ENCODE peak calls at places on chromosome 7, in eight cellular contexts. One of them, this sample, is unnamed.

GRCh38 chr7:6251653-6252052 is 20.8 kb downstream of the CYTH3 start:
- DNase-seq in pancreas: no peak
- DNase-seq in BJ: peak; percentile 81
- DNase-seq in SJSA1: no peak
- DNase-seq in fibroblast of pulmonary artery: no peak
- DNase-seq in mucosa of descending colon: no peak
- DNase-seq in bronchial epithelial cell: no peak
- DNase-seq in CD8-positive, alpha-beta T cell: no peak
- DNase-seq in this sample: no peak

GRCh38 chr7:50303894-50304157 is 690 bp upstream of the IKZF1 start:
- DNase-seq in pancreas: no peak
- DNase-seq in BJ: no peak
- DNase-seq in SJSA1: no peak
- DNase-seq in fibroblast of pulmonary artery: no peak
- DNase-seq in mucosa of descending colon: no peak
- DNase-seq in bronchial epithelial cell: no peak
- DNase-seq in CD8-positive, alpha-beta T cell: no peak
- DNase-seq in this sample: no peak

GRCh38 chr7:121275204-121275603 is 53.6 kb upstream of the WNT16 start:
- DNase-seq in pancreas: no peak
- DNase-seq in BJ: no peak
- DNase-seq in SJSA1: no peak
- DNase-seq in fibroblast of pulmonary artery: no peak
- DNase-seq in mucosa of descending colon: no peak
- DNase-seq in bronchial epithelial cell: no peak
- DNase-seq in CD8-positive, alpha-beta T cell: no peak
- DNase-seq in this sample: no peak

GRCh38 chr7:2047272-2047581 is 185.5 kb downstream of the MAD1L1 start:
- DNase-seq in pancreas: no peak
- DNase-seq in BJ: no peak
- DNase-seq in SJSA1: no peak
- DNase-seq in fibroblast of pulmonary artery: no peak
- DNase-seq in mucosa of descending colon: no peak
- DNase-seq in bronchial epithelial cell: no peak
- DNase-seq in CD8-positive, alpha-beta T cell: no peak
- DNase-seq in this sample: no peak

GRCh38 chr7:100629117-100629711 is 12.1 kb downstream of the TFR2 start:
- DNase-seq in pancreas: no peak
- DNase-seq in BJ: no peak
- DNase-seq in SJSA1: no peak
- DNase-seq in fibroblast of pulmonary artery: peak; percentile 32
- DNase-seq in mucosa of descending colon: no peak
- DNase-seq in bronchial epithelial cell: peak; percentile 18
- DNase-seq in CD8-positive, alpha-beta T cell: peak; percentile 11
- DNase-seq in this sample: peak; percentile 85

GRCh38 chr7:70338061-70338460 is 739.8 kb downstream of the AUTS2 start:
- DNase-seq in pancreas: no peak
- DNase-seq in BJ: no peak
- DNase-seq in SJSA1: no peak
- DNase-seq in fibroblast of pulmonary artery: no peak
- DNase-seq in mucosa of descending colon: no peak
- DNase-seq in bronchial epithelial cell: no peak
- DNase-seq in CD8-positive, alpha-beta T cell: no peak
- DNase-seq in this sample: no peak

GRCh38 chr7:3272691-3273141 is 28.3 kb upstream of the SDK1 start:
- DNase-seq in pancreas: peak; percentile 17
- DNase-seq in BJ: no peak
- DNase-seq in SJSA1: no peak
- DNase-seq in fibroblast of pulmonary artery: peak; percentile 83
- DNase-seq in mucosa of descending colon: no peak
- DNase-seq in bronchial epithelial cell: peak; percentile 86
- DNase-seq in CD8-positive, alpha-beta T cell: no peak
- DNase-seq in this sample: peak; percentile 16

GRCh38 chr7:43318188-43318587 is 205.7 kb downstream of the HECW1 start:
- DNase-seq in pancreas: no peak
- DNase-seq in BJ: no peak
- DNase-seq in SJSA1: no peak
- DNase-seq in fibroblast of pulmonary artery: peak; percentile 7
- DNase-seq in mucosa of descending colon: no peak
- DNase-seq in bronchial epithelial cell: no peak
- DNase-seq in CD8-positive, alpha-beta T cell: no peak
- DNase-seq in this sample: no peak

GRCh38 chr7:150003304-150003810 is 129.6 kb downstream of the ATP6V0E2 start:
- DNase-seq in pancreas: no peak
- DNase-seq in BJ: no peak
- DNase-seq in SJSA1: no peak
- DNase-seq in fibroblast of pulmonary artery: no peak
- DNase-seq in mucosa of descending colon: no peak
- DNase-seq in bronchial epithelial cell: no peak
- DNase-seq in CD8-positive, alpha-beta T cell: no peak
- DNase-seq in this sample: no peak

GRCh38 chr7:133070562-133070961 is 11.3 kb downstream of the CHCHD3 start:
- DNase-seq in pancreas: no peak
- DNase-seq in BJ: no peak
- DNase-seq in SJSA1: no peak
- DNase-seq in fibroblast of pulmonary artery: peak; percentile 27
- DNase-seq in mucosa of descending colon: no peak
- DNase-seq in bronchial epithelial cell: peak; percentile 25
- DNase-seq in CD8-positive, alpha-beta T cell: no peak
- DNase-seq in this sample: no peak

GRCh38 chr7:27099839-27100225 is 2.7 kb downstream of the HOXA2 start:
- DNase-seq in pancreas: no peak
- DNase-seq in BJ: no peak
- DNase-seq in SJSA1: no peak
- DNase-seq in fibroblast of pulmonary artery: no peak
- DNase-seq in mucosa of descending colon: no peak
- DNase-seq in bronchial epithelial cell: no peak
- DNase-seq in CD8-positive, alpha-beta T cell: no peak
- DNase-seq in this sample: no peak

GRCh38 chr7:27099224-27099838 is 3.2 kb downstream of the HOXA2 start:
- DNase-seq in pancreas: no peak
- DNase-seq in BJ: no peak
- DNase-seq in SJSA1: no peak
- DNase-seq in fibroblast of pulmonary artery: no peak
- DNase-seq in mucosa of descending colon: no peak
- DNase-seq in bronchial epithelial cell: no peak
- DNase-seq in CD8-positive, alpha-beta T cell: no peak
- DNase-seq in this sample: no peak

GRCh38 chr7:27096756-27097514 is 1.1 kb upstream of the HOXA1 start:
- DNase-seq in pancreas: peak; percentile 27
- DNase-seq in BJ: no peak
- DNase-seq in SJSA1: no peak
- DNase-seq in fibroblast of pulmonary artery: no peak
- DNase-seq in mucosa of descending colon: peak; percentile 49
- DNase-seq in bronchial epithelial cell: no peak
- DNase-seq in CD8-positive, alpha-beta T cell: no peak
- DNase-seq in this sample: peak; percentile 63

GRCh38 chr7:27097686-27098492 is 2.1 kb upstream of the HOXA1 start:
- DNase-seq in pancreas: peak; percentile 15
- DNase-seq in BJ: no peak
- DNase-seq in SJSA1: no peak
- DNase-seq in fibroblast of pulmonary artery: no peak
- DNase-seq in mucosa of descending colon: peak; percentile 39
- DNase-seq in bronchial epithelial cell: peak; percentile 59
- DNase-seq in CD8-positive, alpha-beta T cell: no peak
- DNase-seq in this sample: no peak

DNA sequence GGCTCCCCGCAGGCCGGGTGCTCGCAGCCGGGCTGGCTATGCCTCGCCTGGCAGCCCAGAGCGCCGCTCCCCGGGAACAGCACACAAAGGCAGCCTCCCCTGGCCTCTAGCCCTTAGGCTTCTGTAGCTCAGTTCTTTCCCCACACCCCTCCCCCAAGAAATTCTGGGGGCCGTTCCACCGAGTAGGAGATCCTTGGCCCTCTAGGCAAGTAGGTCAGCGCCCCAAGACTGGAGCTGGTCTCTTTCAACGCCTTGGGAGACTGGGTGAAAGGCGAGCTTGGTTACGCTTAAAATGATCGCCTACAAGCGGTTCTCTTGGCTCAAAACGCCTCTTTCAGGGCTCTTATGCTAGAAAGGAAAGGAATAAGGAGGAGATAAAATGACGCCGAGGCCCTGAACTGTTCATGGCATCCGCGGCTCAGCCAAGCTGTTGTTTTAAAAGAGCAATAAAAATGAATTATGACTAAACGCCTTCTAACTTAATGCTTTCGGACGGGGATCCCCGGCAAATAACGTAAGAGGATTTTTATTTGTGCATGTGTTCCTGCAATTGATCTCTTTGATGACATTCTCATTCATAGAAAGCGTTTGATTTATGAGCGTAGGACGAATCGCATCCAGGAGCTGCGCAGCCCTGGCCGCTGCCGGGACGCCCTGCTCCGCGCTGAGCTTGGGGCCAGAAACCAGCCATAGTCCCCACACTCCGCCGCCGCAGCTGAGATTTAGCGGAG is 2.9 kb upstream of the HOXA1 start:
- DNase-seq in pancreas: peak; percentile 15
- DNase-seq in BJ: no peak
- DNase-seq in SJSA1: no peak
- DNase-seq in fibroblast of pulmonary artery: no peak
- DNase-seq in mucosa of descending colon: peak; percentile 78
- DNase-seq in bronchial epithelial cell: no peak
- DNase-seq in CD8-positive, alpha-beta T cell: no peak
- DNase-seq in this sample: no peak
- H3K4me3 ChIP-seq in pancreas: no peak overlapping the region
- H3K4me3 ChIP-seq in BJ: no peak overlapping the region
- H3K4me3 ChIP-seq in SJSA1: no peak overlapping the region
- H3K4me3 ChIP-seq in fibroblast of pulmonary artery: peak overlapping the region; percentile 55
- H3K4me3 ChIP-seq in mucosa of descending colon: no peak overlapping the region
- H3K4me3 ChIP-seq in bronchial epithelial cell: no peak overlapping the region
- H3K4me3 ChIP-seq in CD8-positive, alpha-beta T cell: no peak overlapping the region
- H3K4me3 ChIP-seq in this sample: no peak overlapping the region

GRCh38 chr7:155683714-155684113 is 39.3 kb downstream of the RBM33 start:
- DNase-seq in pancreas: no peak
- DNase-seq in BJ: no peak
- DNase-seq in SJSA1: no peak
- DNase-seq in fibroblast of pulmonary artery: no peak
- DNase-seq in mucosa of descending colon: no peak
- DNase-seq in bronchial epithelial cell: no peak
- DNase-seq in CD8-positive, alpha-beta T cell: no peak
- DNase-seq in this sample: no peak

GRCh38 chr7:155685070-155685790 is 40.8 kb downstream of the RBM33 start:
- DNase-seq in pancreas: no peak
- DNase-seq in BJ: no peak
- DNase-seq in SJSA1: no peak
- DNase-seq in fibroblast of pulmonary artery: no peak
- DNase-seq in mucosa of descending colon: no peak
- DNase-seq in bronchial epithelial cell: no peak
- DNase-seq in CD8-positive, alpha-beta T cell: no peak
- DNase-seq in this sample: no peak

GRCh38 chr7:155683098-155683497 is 38.6 kb downstream of the RBM33 start:
- DNase-seq in pancreas: no peak
- DNase-seq in BJ: no peak
- DNase-seq in SJSA1: no peak
- DNase-seq in fibroblast of pulmonary artery: no peak
- DNase-seq in mucosa of descending colon: no peak
- DNase-seq in bronchial epithelial cell: no peak
- DNase-seq in CD8-positive, alpha-beta T cell: no peak
- DNase-seq in this sample: no peak

GRCh38 chr7:155685791-155686160 is 41.3 kb downstream of the RBM33 start:
- DNase-seq in pancreas: no peak
- DNase-seq in BJ: no peak
- DNase-seq in SJSA1: no peak
- DNase-seq in fibroblast of pulmonary artery: no peak
- DNase-seq in mucosa of descending colon: no peak
- DNase-seq in bronchial epithelial cell: no peak
- DNase-seq in CD8-positive, alpha-beta T cell: no peak
- DNase-seq in this sample: no peak

GRCh38 chr7:155684546-155684945 is 40.1 kb downstream of the RBM33 start:
- DNase-seq in pancreas: no peak
- DNase-seq in BJ: no peak
- DNase-seq in SJSA1: no peak
- DNase-seq in fibroblast of pulmonary artery: no peak
- DNase-seq in mucosa of descending colon: no peak
- DNase-seq in bronchial epithelial cell: no peak
- DNase-seq in CD8-positive, alpha-beta T cell: no peak
- DNase-seq in this sample: no peak
- H3K4me3 ChIP-seq in pancreas: no peak overlapping the region
- H3K4me3 ChIP-seq in BJ: no peak overlapping the region
- H3K4me3 ChIP-seq in SJSA1: no peak overlapping the region
- H3K4me3 ChIP-seq in fibroblast of pulmonary artery: no peak overlapping the region
- H3K4me3 ChIP-seq in mucosa of descending colon: no peak overlapping the region
- H3K4me3 ChIP-seq in bronchial epithelial cell: no peak overlapping the region
- H3K4me3 ChIP-seq in CD8-positive, alpha-beta T cell: no peak overlapping the region
- H3K4me3 ChIP-seq in this sample: no peak overlapping the region

DNA sequence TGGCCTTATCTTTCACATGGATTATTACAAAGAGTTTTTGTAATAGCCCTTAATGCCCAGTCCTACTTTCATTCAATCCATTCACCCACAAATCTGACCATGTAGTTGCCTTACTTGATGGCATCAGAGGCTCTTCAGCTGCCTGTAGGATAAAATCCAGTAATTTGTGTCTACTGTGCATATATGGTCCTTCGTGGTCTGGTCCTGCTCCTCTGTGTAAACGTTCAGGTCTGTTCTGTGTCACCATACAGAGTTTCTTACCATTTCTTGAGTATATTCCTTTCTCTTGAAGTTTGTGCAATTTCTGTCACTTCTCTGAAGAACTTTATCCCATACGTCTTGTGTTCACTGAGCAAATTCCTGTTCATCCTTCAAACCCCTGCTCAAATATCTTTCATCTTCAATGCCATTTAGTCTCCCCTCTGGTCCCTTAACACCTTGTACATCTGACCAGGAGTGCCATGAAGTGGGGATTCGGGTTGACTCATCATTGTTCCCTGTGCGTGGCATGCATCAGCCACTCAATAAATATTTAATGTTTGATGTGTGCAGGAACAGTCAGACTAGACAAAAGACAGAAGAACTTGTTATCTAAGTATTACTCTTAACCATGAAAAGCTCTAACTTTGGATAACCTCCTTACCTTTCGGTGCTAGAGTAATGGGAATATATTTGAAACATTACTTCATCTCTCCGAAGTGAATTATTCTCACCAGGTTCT is 98.6 kb upstream of the RPA3 start:
- DNase-seq in pancreas: no peak
- DNase-seq in BJ: no peak
- DNase-seq in SJSA1: no peak
- DNase-seq in fibroblast of pulmonary artery: no peak
- DNase-seq in mucosa of descending colon: no peak
- DNase-seq in bronchial epithelial cell: peak; percentile 33
- DNase-seq in CD8-positive, alpha-beta T cell: no peak
- DNase-seq in this sample: no peak
- H3K4me3 ChIP-seq in pancreas: no peak overlapping the region
- H3K4me3 ChIP-seq in BJ: no peak overlapping the region
- H3K4me3 ChIP-seq in SJSA1: no peak overlapping the region
- H3K4me3 ChIP-seq in fibroblast of pulmonary artery: no peak overlapping the region
- H3K4me3 ChIP-seq in mucosa of descending colon: no peak overlapping the region
- H3K4me3 ChIP-seq in bronchial epithelial cell: no peak overlapping the region
- H3K4me3 ChIP-seq in CD8-positive, alpha-beta T cell: no peak overlapping the region
- H3K4me3 ChIP-seq in this sample: no peak overlapping the region

GRCh38 chr7:129169705-129170319 is 18.6 kb upstream of the SMO start:
- DNase-seq in pancreas: no peak
- DNase-seq in BJ: no peak
- DNase-seq in SJSA1: no peak
- DNase-seq in fibroblast of pulmonary artery: no peak
- DNase-seq in mucosa of descending colon: no peak
- DNase-seq in bronchial epithelial cell: no peak
- DNase-seq in CD8-positive, alpha-beta T cell: no peak
- DNase-seq in this sample: no peak
- H3K4me3 ChIP-seq in pancreas: no peak overlapping the region
- H3K4me3 ChIP-seq in BJ: peak overlapping the region; percentile 42
- H3K4me3 ChIP-seq in SJSA1: no peak overlapping the region
- H3K4me3 ChIP-seq in fibroblast of pulmonary artery: peak overlapping the region; percentile 46
- H3K4me3 ChIP-seq in mucosa of descending colon: no peak overlapping the region
- H3K4me3 ChIP-seq in bronchial epithelial cell: no peak overlapping the region
- H3K4me3 ChIP-seq in CD8-positive, alpha-beta T cell: peak overlapping the region; percentile 60
- H3K4me3 ChIP-seq in this sample: no peak overlapping the region

GRCh38 chr7:37342170-37342569 is 106.5 kb downstream of the ELMO1 start:
- DNase-seq in pancreas: no peak
- DNase-seq in BJ: no peak
- DNase-seq in SJSA1: no peak
- DNase-seq in fibroblast of pulmonary artery: no peak
- DNase-seq in mucosa of descending colon: no peak
- DNase-seq in bronchial epithelial cell: no peak
- DNase-seq in CD8-positive, alpha-beta T cell: no peak
- DNase-seq in this sample: no peak
- H3K4me3 ChIP-seq in pancreas: no peak overlapping the region
- H3K4me3 ChIP-seq in BJ: no peak overlapping the region
- H3K4me3 ChIP-seq in SJSA1: no peak overlapping the region
- H3K4me3 ChIP-seq in fibroblast of pulmonary artery: no peak overlapping the region
- H3K4me3 ChIP-seq in mucosa of descending colon: no peak overlapping the region
- H3K4me3 ChIP-seq in bronchial epithelial cell: no peak overlapping the region
- H3K4me3 ChIP-seq in CD8-positive, alpha-beta T cell: peak overlapping the region; percentile 64
- H3K4me3 ChIP-seq in this sample: no peak overlapping the region

This sample was measured in SJCRH30.